ENCODE peak calls at places on chromosomes 11 and 22, in five cellular contexts. E is CD8-positive, alpha-beta memory T cell; Y is H1; B is Peyer's patch; Z is testis. R is an unnamed sample.
A peak's percentile ranks its signal among the peaks of the same experiment; 100 is the strongest.

GRCh38 chr11:65932558-65932919 is 12.7 kb upstream of the TSGA10IP start:
- DNase-seq in E (no peak), Y (peak; percentile 60), B (no peak), Z (no peak), R (no peak)

GRCh38 chr11:27703453-27703852 is 3.2 kb upstream of the BDNF start:
- DNase-seq in E (no peak), Y (no peak), B (no peak), Z (no peak), R (no peak)

GRCh38 chr11:88151866-88152265 is 23.4 kb downstream of the RAB38 start:
- DNase-seq in E (no peak), Y (no peak), B (no peak), Z (no peak), R (no peak)

GRCh38 chr11:8533332-8533731 is 60.7 kb downstream of the STK33 start:
- DNase-seq in E (no peak), Y (no peak), B (no peak), Z (no peak), R (no peak)

GRCh38 chr11:69443138-69443967 is 38.1 kb upstream of the LINC01488 start:
- DNase-seq in E (peak; percentile 64), Y (peak; percentile 91), B (peak; percentile 90), Z (peak; percentile 92), R (peak; percentile 94)

GRCh38 chr11:71451596-71452353 is 1.2 kb upstream of the NADSYN1 start:
- DNase-seq in E (no peak), Y (no peak), B (peak; percentile 54), Z (peak; percentile 62), R (no peak)

GRCh38 chr11:83061883-83062282 is 9.8 kb downstream of the RAB30 start:
- DNase-seq in E (no peak), Y (no peak), B (no peak), Z (no peak), R (no peak)

GRCh38 chr11:116935089-116935488 is 97.7 kb upstream of the APOA1 start:
- DNase-seq in E (no peak), Y (no peak), B (no peak), Z (no peak), R (no peak)

GRCh38 chr22:29314537-29315285 is 786 bp downstream of the RASL10A start:
- DNase-seq in E (no peak), Y (peak; percentile 65), B (peak; percentile 60), Z (no peak), R (no peak)

GRCh38 chr11:28482666-28483065 is 374.5 kb downstream of the METTL15 start:
- DNase-seq in E (no peak), Y (no peak), B (no peak), Z (no peak), R (no peak)

GRCh38 chr22:35183917-35184316 is 73.4 kb upstream of the HMGXB4 start:
- DNase-seq in E (no peak), Y (no peak), B (no peak), Z (no peak), R (no peak)

GRCh38 chr11:66981976-66982578 is 7.0 kb downstream of the C11orf86 start:
- DNase-seq in E (no peak), Y (no peak), B (peak; percentile 79), Z (peak; percentile 89), R (peak; percentile 88)

GRCh38 chr22:37337204-37337943 is 55.1 kb downstream of the CYTH4 start:
- DNase-seq in E (no peak), Y (no peak), B (no peak), Z (no peak), R (no peak)

GRCh38 chr11:113021111-113021510 is 59.9 kb downstream of the NCAM1 start:
- DNase-seq in E (no peak), Y (no peak), B (no peak), Z (no peak), R (no peak)

GRCh38 chr11:44589301-44589700 is 23.8 kb downstream of the CD82 start:
- DNase-seq in E (no peak), Y (no peak), B (no peak), Z (no peak), R (no peak)

GRCh38 chr22:23281406-23282088 is 101.2 kb downstream of the BCR start:
- DNase-seq in E (peak; percentile 86), Y (peak; percentile 95), B (peak; percentile 87), Z (peak; percentile 90), R (peak; percentile 88)

GRCh38 chr11:44731685-44732411 is 5.1 kb downstream of the TSPAN18 start:
- DNase-seq in E (no peak), Y (no peak), B (no peak), Z (no peak), R (no peak)

GRCh38 chr11:111531687-111532364 is 8.7 kb upstream of the LAYN start:
- DNase-seq in E (peak; percentile 49), Y (no peak), B (no peak), Z (no peak), R (no peak)

GRCh38 chr22:32024791-32025190 is 18.3 kb upstream of the SLC5A1 start:
- DNase-seq in E (no peak), Y (no peak), B (no peak), Z (no peak), R (no peak)

GRCh38 chr22:42635531-42635930 is 4.9 kb downstream of the ATP5MGL start:
- DNase-seq in E (no peak), Y (no peak), B (peak; percentile 39), Z (no peak), R (peak; percentile 90)

GRCh38 chr22:23896523-23897186 is 2.5 kb downstream of the MIF start:
- DNase-seq in E (no peak), Y (no peak), B (no peak), Z (no peak), R (no peak)

GRCh38 chr11:120431633-120432032 is 79.9 kb upstream of the GRIK4 start:
- DNase-seq in E (no peak), Y (no peak), B (no peak), Z (no peak), R (no peak)

GRCh38 chr11:97454988-97455387 is 1065.2 kb downstream of the JRKL start:
- DNase-seq in E (no peak), Y (no peak), B (no peak), Z (no peak), R (no peak)

DNA sequence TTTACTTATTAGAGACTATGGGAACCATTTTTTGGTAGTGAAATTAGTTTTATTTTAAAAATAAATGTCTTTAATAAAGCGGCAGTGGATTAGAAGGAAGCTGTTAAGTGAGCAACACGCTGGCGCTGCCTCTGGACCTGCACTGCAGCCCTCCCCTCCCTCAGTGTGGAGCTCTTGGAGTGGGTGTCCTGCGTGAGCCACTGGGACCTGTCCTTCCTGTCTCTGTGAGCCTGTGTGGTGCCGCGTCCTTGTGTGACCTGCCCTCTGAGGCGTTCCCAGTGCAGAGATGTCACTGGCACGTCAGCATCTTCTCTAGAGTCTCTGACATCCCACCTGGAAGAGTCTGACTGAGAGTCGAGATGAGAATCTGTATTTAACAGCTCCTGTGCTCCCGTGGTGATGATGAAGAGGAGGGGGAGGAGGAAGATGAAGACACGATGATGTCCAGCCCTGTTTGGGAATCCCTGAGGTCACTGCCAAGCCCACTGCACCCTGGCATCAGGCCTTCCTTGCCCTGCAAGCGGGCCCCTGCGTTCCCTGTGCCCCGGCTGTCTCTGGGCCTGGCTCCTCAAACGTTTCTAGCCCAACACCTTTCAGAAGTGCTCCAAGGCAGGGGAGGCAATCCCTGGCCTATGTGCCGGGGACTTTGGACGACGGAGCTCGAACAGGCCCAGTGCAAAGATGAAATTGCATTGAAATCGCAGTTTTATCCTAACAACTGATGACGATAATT is 271.8 kb downstream of the TBC1D22A start:
- DNase-seq in E (no peak), Y (no peak), B (peak; percentile 43), Z (no peak), R (no peak)
- H3K4me1 ChIP-seq in E (no peaks in the 10 kb centered on the region), Y (no peaks in the 10 kb centered on the region), B (no peaks in the 10 kb centered on the region), Z (peaks cover 27% of the 10 kb centered on the region), R (no peaks in the 10 kb centered on the region)

GRCh38 chr11:60328460-60328859 is 1.4 kb downstream of the MS4A6E start:
- DNase-seq in E (no peak), Y (no peak), B (no peak), Z (no peak), R (no peak)
- H3K9me3 ChIP-seq in E (no peaks in the 10 kb centered on the region), Y (no peaks in the 10 kb centered on the region), B (no peaks in the 10 kb centered on the region), Z (no peaks in the 10 kb centered on the region), R (peaks cover 26% of the 10 kb centered on the region)

GRCh38 chr22:50518628-50519027 is 6.8 kb downstream of the SCO2 start:
- DNase-seq in E (no peak), Y (no peak), B (no peak), Z (no peak), R (no peak)

GRCh38 chr22:50519151-50519550 is 6.2 kb downstream of the SCO2 start:
- DNase-seq in E (no peak), Y (no peak), B (no peak), Z (no peak), R (no peak)

GRCh38 chr22:50516068-50516467 is 8.0 kb downstream of the NCAPH2 start:
- DNase-seq in E (no peak), Y (no peak), B (no peak), Z (no peak), R (no peak)

GRCh38 chr22:50516891-50517290 is 8.5 kb downstream of the SCO2 start:
- DNase-seq in E (no peak), Y (no peak), B (no peak), Z (no peak), R (no peak)

DNA sequence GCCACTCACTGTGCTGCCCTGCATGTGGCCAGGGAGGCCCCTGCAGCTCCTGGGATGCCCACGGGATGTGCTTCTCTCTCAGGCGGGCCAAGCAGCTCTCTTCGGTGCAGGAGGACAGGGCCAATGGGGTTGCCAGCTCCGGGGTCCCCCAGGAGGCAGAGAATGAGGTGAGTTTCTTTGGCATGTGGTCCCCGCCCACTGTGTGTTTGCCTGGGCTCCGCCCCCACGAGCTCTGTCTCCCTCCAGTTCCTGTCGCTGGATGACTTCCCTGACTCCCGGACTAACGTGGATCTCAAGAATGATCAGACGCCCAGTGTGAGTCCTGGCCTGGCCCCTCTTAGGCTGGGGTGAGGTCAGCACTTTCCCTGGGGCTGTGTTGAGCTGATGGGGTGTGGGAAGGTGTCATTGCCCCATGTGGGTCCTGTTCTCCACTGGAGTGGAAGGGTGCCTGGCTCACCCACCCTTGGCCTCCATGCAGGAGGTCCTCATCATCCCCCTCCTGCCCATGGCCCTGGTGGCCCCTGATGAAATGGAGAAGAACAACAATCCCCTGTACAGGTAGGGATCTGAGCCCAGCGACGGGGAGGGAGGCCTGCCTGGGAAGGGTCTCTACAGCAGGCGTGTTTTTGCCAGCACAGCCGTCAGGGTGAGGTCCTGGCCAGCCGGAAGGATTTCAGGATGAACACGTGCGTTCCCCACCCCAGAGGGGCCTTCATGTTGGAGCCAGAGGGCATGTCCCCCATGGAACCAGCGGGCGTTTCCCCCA is 7.7 kb downstream of the SCO2 start:
- DNase-seq in E (no peak), Y (no peak), B (no peak), Z (no peak), R (no peak)
- H3K36me3 ChIP-seq in E (peaks cover 13% of the 10 kb centered on the region), Y (no peaks in the 10 kb centered on the region), B (peaks cover 62% of the 10 kb centered on the region), Z (no peaks in the 10 kb centered on the region), R (peaks cover 61% of the 10 kb centered on the region)

GRCh38 chr11:46351606-46352005 is 4.3 kb downstream of the DGKZ start:
- DNase-seq in E (no peak), Y (no peak), B (no peak), Z (no peak), R (no peak)
- H3K4me1 ChIP-seq in E (peaks cover 73% of the 10 kb centered on the region), Y (peaks cover 10% of the 10 kb centered on the region), B (peaks cover 7% of the 10 kb centered on the region), Z (peaks cover 23% of the 10 kb centered on the region), R (peaks cover 69% of the 10 kb centered on the region)

GRCh38 chr11:102391549-102392237 is 44.7 kb downstream of the BIRC2 start:
- DNase-seq in E (no peak), Y (no peak), B (no peak), Z (no peak), R (no peak)
- H3K9me3 ChIP-seq in E (no peaks in the 10 kb centered on the region), Y (no peaks in the 10 kb centered on the region), B (no peaks in the 10 kb centered on the region), Z (no peaks in the 10 kb centered on the region), R (no peaks in the 10 kb centered on the region)

GRCh38 chr11:3014314-3014938 is 22.3 kb upstream of the NAP1L4 start:
- DNase-seq in E (peak; percentile 90), Y (no peak), B (no peak), Z (no peak), R (no peak)
- H3K36me3 ChIP-seq in E (peaks cover 22% of the 10 kb centered on the region), Y (peaks cover 37% of the 10 kb centered on the region), B (peaks cover 99% of the 10 kb centered on the region), Z (no peaks in the 10 kb centered on the region), R (peaks cover 88% of the 10 kb centered on the region)

GRCh38 chr11:12694182-12694531 is 19.9 kb downstream of the TEAD1 start:
- DNase-seq in E (no peak), Y (no peak), B (no peak), Z (peak; percentile 44), R (no peak)
- H3K4me1 ChIP-seq in E (no peaks in the 10 kb centered on the region), Y (peaks cover 32% of the 10 kb centered on the region), B (no peaks in the 10 kb centered on the region), Z (peaks cover 24% of the 10 kb centered on the region), R (no peaks in the 10 kb centered on the region)